ENCODE peak calls at places on chromosomes 4 and X, in seven cellular contexts. V is left ventricle myocardium inferior; M is ascending aorta; L is CD8-positive, alpha-beta T cell; O is CD8-positive, alpha-beta memory T cell; R is mucosa of descending colon; A is heart right ventricle. G is an unnamed sample. For H3K4me1 and H3K9me3, the result is how much of the 10 kb centered on the place peaks cover.

GRCh38 chrX:77742788-77743476 is 43.1 kb downstream of the ATRX start:
- DNase-seq in V (peak), R (no peak), A (peak), L (no peak), M (peak), O (no peak), G (peak)

GRCh38 chr4:22462693-22463092 is 53.2 kb downstream of the ADGRA3 start:
- DNase-seq in L (no peak), V (no peak), O (no peak), R (no peak), M (no peak), A (no peak), G (no peak)

GRCh38 chr4:2248044-2248780 is 6.3 kb upstream of the HAUS3 start:
- DNase-seq in O (no peak), R (no peak), A (no peak), L (no peak), M (peak), V (no peak), G (peak)

GRCh38 chr4:84681488-84682274 is 98.8 kb downstream of the CDS1 start:
- DNase-seq in R (peak), A (peak), L (no peak), M (no peak), O (no peak), V (no peak), G (no peak)

GRCh38 chr4:111433436-111433835 is 711.8 kb upstream of the FAM241A start:
- DNase-seq in R (no peak), A (no peak), O (no peak), V (no peak), L (no peak), M (no peak), G (no peak)

GRCh38 chr4:104728380-104729122 is 233.9 kb upstream of the CXXC4 start:
- DNase-seq in A (no peak), O (no peak), R (no peak), V (no peak), L (no peak), M (no peak), G (no peak)

GRCh38 chr4:172515266-172515879 is 653.2 kb upstream of the GALNT7 start:
- DNase-seq in R (no peak), O (no peak), A (no peak), M (no peak), L (no peak), V (no peak), G (no peak)

GRCh38 chr4:60590116-60590515 is 610.0 kb upstream of the ADGRL3 start:
- DNase-seq in R (no peak), V (no peak), M (no peak), L (no peak), A (no peak), O (no peak), G (no peak)

GRCh38 chr4:110467400-110467799 is 8.6 kb upstream of the ENPEP start:
- DNase-seq in V (no peak), M (no peak), L (no peak), A (no peak), O (no peak), R (no peak), G (no peak)

GRCh38 chr4:159193256-159193655 is 90.4 kb downstream of the RAPGEF2 start:
- DNase-seq in O (no peak), L (no peak), R (no peak), V (no peak), M (no peak), A (no peak), G (no peak)

GRCh38 chrX:122238801-122239200 is 945.3 kb upstream of the GRIA3 start:
- DNase-seq in L (no peak), V (no peak), R (no peak), O (no peak), A (no peak), M (no peak), G (no peak)

GRCh38 chr4:158821228-158822009 is 52.6 kb downstream of the FNIP2 start:
- DNase-seq in R (no peak), O (no peak), V (no peak), A (no peak), L (no peak), M (no peak), G (no peak)

GRCh38 chrX:8345473-8345872 is 119.2 kb upstream of the VCX3B start:
- DNase-seq in L (no peak), R (no peak), V (no peak), O (no peak), M (no peak), A (no peak), G (no peak)

GRCh38 chr4:153204247-153205027 is at the start of gene TRIM2:
- DNase-seq in A (peak), M (peak), R (peak), L (no peak), O (no peak), V (peak), G (peak)

GRCh38 chr4:11165052-11165451 is 263.6 kb downstream of the HS3ST1 start:
- DNase-seq in A (no peak), R (no peak), M (no peak), V (no peak), L (no peak), O (no peak), G (no peak)

GRCh38 chr4:123673971-123674370 is 277.4 kb downstream of the SPRY1 start:
- DNase-seq in V (no peak), L (no peak), O (no peak), R (no peak), M (no peak), A (no peak), G (no peak)

GRCh38 chrX:66110112-66110511 is 53.9 kb upstream of the HEPH start:
- DNase-seq in O (no peak), A (no peak), R (peak), L (no peak), V (no peak), M (no peak), G (no peak)

GRCh38 chr4:170931326-170931725 is 841.6 kb upstream of the AADAT start:
- DNase-seq in L (no peak), R (no peak), V (no peak), A (no peak), M (no peak), O (no peak), G (no peak)

GRCh38 chrX:81202413-81202794 is 502 bp downstream of the SH3BGRL start:
- DNase-seq in V (no peak), O (no peak), M (no peak), R (peak), L (no peak), A (no peak), G (no peak)

GRCh38 chr4:100299019-100299418 is 108.8 kb upstream of the DDIT4L start:
- DNase-seq in M (peak), V (no peak), O (no peak), A (peak), R (peak), L (no peak), G (no peak)

GRCh38 chr4:99606716-99607115 is 32.1 kb downstream of the MTTP start:
- DNase-seq in L (no peak), O (no peak), V (no peak), R (no peak), M (no peak), A (no peak), G (no peak)

GRCh38 chr4:70818173-70818856 is 21.4 kb downstream of the GRSF1 start:
- DNase-seq in R (no peak), V (no peak), A (no peak), M (no peak), O (no peak), L (no peak), G (no peak)

GRCh38 chr4:65502151-65502691 is 168.1 kb downstream of the EPHA5 start:
- DNase-seq in M (no peak), A (no peak), V (no peak), R (no peak), L (no peak), O (no peak), G (no peak)

GRCh38 chr4:34964613-34965012 is 1279.7 kb downstream of the ARAP2 start:
- DNase-seq in O (no peak), M (no peak), A (no peak), V (no peak), L (no peak), R (no peak), G (no peak)

GRCh38 chrX:101759000-101759399 is 99.3 kb upstream of the ARMCX2 start:
- DNase-seq in V (peak), A (peak), L (peak), M (no peak), R (peak), O (peak), G (no peak)

GRCh38 chr4:25937801-25938200 is 23.8 kb downstream of the SMIM20 start:
- DNase-seq in O (no peak), L (no peak), R (no peak), A (no peak), M (no peak), V (no peak), G (no peak)

GRCh38 chrX:121851033-121851432 is 803.6 kb downstream of the GLUD2 start:
- DNase-seq in M (no peak), V (no peak), R (no peak), L (no peak), A (no peak), O (no peak), G (no peak)

GRCh38 chr4:79209822-79210635 is 115.8 kb downstream of the NAA11 start:
- DNase-seq in O (no peak), R (peak), A (peak), L (no peak), V (no peak), M (no peak), G (peak)

GRCh38 chr4:24771241-24771640 is 24.1 kb upstream of the SOD3 start:
- DNase-seq in R (no peak), O (no peak), L (no peak), V (no peak), M (no peak), A (no peak), G (no peak)

GRCh38 chr4:187084696-187085095 is 361.0 kb upstream of the FAT1 start:
- DNase-seq in A (no peak), O (no peak), L (no peak), R (no peak), V (no peak), M (no peak), G (no peak)

GRCh38 chr4:113411496-113411938 is 350.0 kb downstream of the CAMK2D start:
- DNase-seq in M (peak), R (peak), V (no peak), O (no peak), A (peak), L (no peak), G (no peak)

GRCh38 chr4:75895744-75896314 is 6.4 kb downstream of the PPEF2 start:
- DNase-seq in M (no peak), O (no peak), V (no peak), R (peak), A (no peak), L (no peak), G (no peak)

GRCh38 chr4:120001850-120002249 is 64.8 kb downstream of the MAD2L1 start:
- DNase-seq in O (no peak), L (no peak), A (no peak), M (no peak), R (no peak), V (no peak), G (no peak)

GRCh38 chr4:152935138-152935537 is 985 bp upstream of the FHDC1 start:
- DNase-seq in V (no peak), A (no peak), M (no peak), O (no peak), R (peak), L (no peak), G (no peak)

DNA sequence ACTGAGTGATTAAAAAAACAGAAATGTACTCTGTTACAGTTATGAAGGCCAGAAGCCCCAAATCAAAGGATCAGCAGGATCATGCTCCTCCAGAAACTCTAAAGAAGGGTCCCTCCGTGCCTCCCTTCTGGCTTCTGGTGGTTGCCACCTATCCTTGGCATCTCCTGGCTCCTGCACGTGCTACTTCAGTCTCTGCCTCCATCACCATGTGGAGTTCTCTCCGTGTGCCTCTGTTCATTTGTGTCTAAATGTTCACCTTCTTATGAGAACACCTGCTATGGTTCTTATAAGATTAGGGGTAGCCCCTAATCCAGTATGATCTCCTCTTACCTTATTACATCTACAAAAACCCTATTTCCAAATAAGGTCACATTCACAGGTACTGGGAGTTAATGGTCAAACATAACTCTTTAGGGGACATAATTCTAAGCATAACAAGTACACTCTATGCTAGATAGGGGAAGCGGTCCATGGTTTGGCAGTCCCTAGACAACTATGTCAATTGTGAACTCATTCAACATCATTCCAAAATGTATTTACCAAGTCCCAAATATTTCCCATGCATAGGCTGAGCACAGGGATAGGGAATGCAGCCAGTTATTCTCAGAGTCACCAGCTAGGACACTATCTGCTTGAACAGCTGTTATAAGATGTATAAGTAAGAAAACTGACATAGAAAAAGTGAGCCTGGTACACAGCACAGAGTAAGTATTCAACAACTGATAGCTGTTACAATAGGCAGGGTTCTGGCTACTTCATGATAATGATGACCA is 295.5 kb upstream of the BOD1L1 start:
- DNase-seq in V (no peak), A (no peak), O (no peak), M (no peak), L (no peak), R (no peak), G (no peak)
- H3K4me3 ChIP-seq in V (no peak), A (no peak), O (no peak), M (no peak), L (no peak), R (no peak), G (no peak)

DNA sequence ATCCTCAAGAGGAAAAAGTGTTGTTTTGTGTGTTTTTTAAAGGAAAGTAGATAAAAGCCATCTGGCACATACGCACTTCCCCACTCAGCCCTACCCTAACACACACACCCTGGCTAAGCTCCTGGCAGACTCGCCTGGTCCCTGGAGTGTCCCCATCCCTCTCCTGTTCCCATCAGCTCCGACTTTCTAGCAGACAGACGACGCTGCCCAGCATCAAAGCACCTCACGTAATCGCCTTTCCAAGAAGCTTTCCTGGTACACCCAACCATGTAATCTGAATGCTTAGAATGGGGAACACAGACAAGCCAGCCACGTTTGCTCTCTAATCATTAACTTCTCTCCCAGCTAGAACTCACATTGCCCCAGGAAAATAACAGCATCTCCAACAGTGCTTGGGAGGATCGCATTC is 116.2 kb downstream of the AFAP1 start:
- DNase-seq in M (peak), R (peak), V (peak), A (peak), L (no peak), O (no peak), G (peak)
- H3K4me1 ChIP-seq in M (under half), R (under half), V (half or more), A (under half), L (under half), O (under half), G (under half)

GRCh38 chrX:144335402-144335801 is 451.5 kb downstream of the UBE2NL start:
- DNase-seq in L (no peak), R (no peak), A (no peak), V (no peak), O (no peak), M (no peak), G (no peak)
- H3K9me3 ChIP-seq in L (under half), R (under half), A (under half), V (under half), O (under half), M (under half), G (under half)

DNA sequence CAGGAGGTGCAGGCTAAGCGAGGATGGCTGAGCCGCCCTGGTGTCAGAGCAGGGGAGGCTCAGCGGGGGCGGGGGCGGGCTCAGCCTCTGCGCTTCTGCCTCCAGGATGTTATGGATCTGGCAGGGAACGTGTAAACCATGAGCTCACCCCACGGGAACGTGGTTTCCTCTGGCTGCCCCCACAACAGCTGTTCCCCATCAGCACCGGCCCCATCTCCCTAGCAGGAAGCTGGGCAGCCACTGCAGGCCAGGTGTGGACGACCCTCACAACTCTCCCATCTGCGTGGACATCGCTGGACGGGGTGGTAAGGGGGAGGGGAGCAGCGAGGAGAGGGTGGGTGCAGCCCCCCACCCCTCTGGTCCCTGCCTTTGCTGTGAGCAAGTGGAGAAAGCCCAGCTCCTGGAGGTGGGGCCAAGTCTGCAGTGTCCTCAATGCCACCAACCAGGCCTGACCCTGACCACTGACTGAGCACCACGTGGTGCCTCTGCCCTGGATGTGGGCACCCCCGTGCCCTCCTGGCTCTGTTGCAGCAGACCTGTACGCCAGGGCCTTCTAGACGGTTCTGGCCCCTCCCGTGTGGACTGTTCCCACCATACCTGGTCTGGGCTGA is 28.1 kb upstream of the SPON2 start:
- DNase-seq in L (peak), R (peak), O (peak), V (peak), A (peak), M (peak), G (peak)
- H3K4me3 ChIP-seq in L (peak), R (no peak), O (peak), V (peak), A (peak), M (peak), G (no peak)

DNA sequence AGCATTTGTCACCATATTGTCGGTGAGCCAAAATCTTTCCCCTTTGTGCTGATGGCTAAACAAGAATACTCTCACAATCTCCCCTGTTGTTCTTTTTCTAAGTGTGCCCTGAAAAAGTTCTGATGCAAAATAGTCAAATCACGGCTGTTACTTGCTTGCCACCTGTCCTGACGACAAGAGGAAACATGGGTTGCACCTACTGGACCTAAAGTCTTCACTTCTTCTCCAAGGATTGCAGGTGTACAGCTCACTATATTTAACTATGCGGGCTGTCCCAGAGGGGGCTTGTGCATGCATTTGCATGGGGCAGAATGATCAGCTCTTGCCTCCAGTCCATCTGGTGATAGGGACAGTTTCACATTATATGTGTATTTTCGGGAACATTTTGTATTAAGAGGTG is 21.6 kb downstream of the AFF2 start:
- DNase-seq in O (no peak), A (no peak), R (no peak), V (no peak), M (no peak), L (no peak), G (no peak)
- H3K4me1 ChIP-seq in O (under half), A (under half), R (under half), V (under half), M (under half), L (under half), G (under half)

GRCh38 chrX:55260806-55261205 is 3.9 kb downstream of the PAGE3 start:
- DNase-seq in A (no peak), O (no peak), R (no peak), L (no peak), V (no peak), M (no peak), G (no peak)
- H3K9me3 ChIP-seq in A (under half), O (under half), R (under half), L (under half), V (under half), M (under half), G (under half)

GRCh38 chr4:15500721-15501120 is 31.0 kb downstream of the CC2D2A start:
- DNase-seq in V (no peak), A (no peak), O (no peak), R (no peak), M (no peak), L (no peak), G (no peak)

GRCh38 chr4:15507679-15508078 is 38.0 kb downstream of the CC2D2A start:
- DNase-seq in L (no peak), V (no peak), O (no peak), M (no peak), A (no peak), R (no peak), G (no peak)

GRCh38 chr4:15506464-15506863 is 36.8 kb downstream of the CC2D2A start:
- DNase-seq in A (no peak), R (no peak), V (no peak), L (no peak), O (no peak), M (no peak), G (no peak)

GRCh38 chr4:15501941-15502340 is 32.3 kb downstream of the CC2D2A start:
- DNase-seq in M (no peak), V (no peak), L (no peak), A (no peak), R (no peak), O (no peak), G (no peak)

DNA sequence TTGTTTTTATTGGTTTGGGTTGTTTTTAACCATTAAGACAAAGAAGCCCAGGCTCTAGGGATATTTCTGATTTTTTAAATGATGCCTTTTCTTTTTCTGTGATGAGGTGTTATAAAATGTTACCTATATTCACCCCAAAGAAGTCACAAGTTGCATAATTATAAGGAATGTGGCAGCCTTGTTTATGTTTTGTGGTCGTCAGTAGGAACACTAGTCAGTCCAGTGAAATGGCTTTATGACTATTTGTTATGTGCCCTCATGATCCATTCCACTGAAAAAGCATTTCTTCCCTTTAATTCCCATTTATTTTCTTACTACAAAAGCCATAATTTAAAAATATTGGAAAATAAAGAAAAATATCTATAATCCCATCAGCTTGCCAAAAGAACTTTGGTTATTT is 34.4 kb downstream of the CC2D2A start:
- DNase-seq in O (no peak), A (no peak), V (no peak), R (no peak), L (no peak), M (no peak), G (no peak)
- H3K4me3 ChIP-seq in O (no peak), A (no peak), V (no peak), R (no peak), L (no peak), M (no peak), G (no peak)

DNA sequence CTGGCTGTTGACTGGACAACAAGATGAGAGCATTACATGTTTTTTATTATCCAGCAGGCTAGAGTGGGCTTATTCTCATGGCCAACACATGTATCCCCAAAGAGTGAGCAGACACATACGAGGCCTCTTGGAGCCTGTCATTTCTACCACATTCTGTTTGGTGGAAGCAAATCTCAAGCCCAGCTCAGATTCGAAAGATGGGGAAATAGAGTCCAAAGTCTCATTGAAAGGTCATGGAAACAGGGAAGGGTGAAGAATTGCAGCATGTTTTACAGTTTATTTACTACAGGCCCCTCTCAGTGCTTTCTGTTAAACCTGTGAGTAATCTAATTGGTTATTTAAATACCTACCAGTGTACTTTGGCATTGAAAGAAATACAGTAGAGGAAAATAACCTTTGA is 108.6 kb downstream of the FRAS1 start:
- DNase-seq in L (no peak), A (no peak), M (no peak), V (no peak), O (no peak), R (no peak), G (no peak)
- H3K4me1 ChIP-seq in L (under half), A (under half), M (under half), V (under half), O (under half), R (under half), G (under half)

G was measured in psoas muscle.